ENCODE peak calls at places on chromosome 12, in five cellular contexts. E, S, C, A and Q are unnamed samples.

GRCh38 chr12:52427083-52427482 is 7.1 kb downstream of the KRT75 start:
- DNase-seq in E (no peak), S (no peak), C (no peak), A (no peak), Q (no peak)

GRCh38 chr12:67981236-67982164 is 7.7 kb upstream of the IFNG-AS1 start:
- DNase-seq in E (no peak), S (no peak), C (no peak), A (peak; percentile 91), Q (no peak)

GRCh38 chr12:53061404-53062010 is 11.6 kb downstream of the TNS2 start:
- DNase-seq in E (peak; percentile 72), S (peak; percentile 44), C (no peak), A (no peak), Q (no peak)

GRCh38 chr12:64034901-64035576 is 187.1 kb downstream of the KICS2 start:
- DNase-seq in E (no peak), S (no peak), C (no peak), A (no peak), Q (no peak)

GRCh38 chr12:94039914-94040313 is 108.5 kb upstream of the PLXNC1 start:
- DNase-seq in E (no peak), S (no peak), C (no peak), A (no peak), Q (no peak)

GRCh38 chr12:121827351-121828099 is 23.7 kb downstream of the SETD1B start:
- DNase-seq in E (no peak), S (peak; percentile 12), C (no peak), A (no peak), Q (no peak)

GRCh38 chr12:30970559-30971202 is 44.1 kb downstream of the TSPAN11 start:
- DNase-seq in E (no peak), S (no peak), C (no peak), A (no peak), Q (no peak)

GRCh38 chr12:26680724-26681455 is 152.1 kb downstream of the ITPR2 start:
- DNase-seq in E (no peak), S (no peak), C (no peak), A (no peak), Q (no peak)

GRCh38 chr12:24069532-24070395 is 120.3 kb upstream of the SOX5 start:
- DNase-seq in E (no peak), S (no peak), C (no peak), A (peak; percentile 33), Q (no peak)

GRCh38 chr12:119154435-119154818 is 24.3 kb upstream of the HSPB8 start:
- DNase-seq in E (no peak), S (no peak), C (no peak), A (peak; percentile 66), Q (no peak)

GRCh38 chr12:132389066-132389465 is 59.7 kb upstream of the GALNT9 start:
- DNase-seq in E (peak; percentile 34), S (no peak), C (no peak), A (no peak), Q (no peak)

GRCh38 chr12:30482650-30483049 is 213.0 kb downstream of the IPO8 start:
- DNase-seq in E (no peak), S (no peak), C (no peak), A (no peak), Q (no peak)

GRCh38 chr12:83027021-83027723 is 340.5 kb downstream of the TMTC2 start:
- DNase-seq in E (no peak), S (no peak), C (no peak), A (no peak), Q (no peak)

GRCh38 chr12:7937867-7938506 is 2.0 kb upstream of the SLC2A3 start:
- DNase-seq in E (no peak), S (no peak), C (no peak), A (no peak), Q (no peak)

GRCh38 chr12:131011165-131012079 is 57.7 kb downstream of the ADGRD1 start:
- DNase-seq in E (peak; percentile 84), S (peak; percentile 72), C (no peak), A (no peak), Q (no peak)

GRCh38 chr12:117498256-117498655 is 136.8 kb upstream of the NOS1 start:
- DNase-seq in E (no peak), S (no peak), C (no peak), A (no peak), Q (no peak)

GRCh38 chr12:113912761-113913295 is 53.3 kb downstream of the RBM19 start:
- DNase-seq in E (peak; percentile 82), S (peak; percentile 73), C (no peak), A (peak; percentile 68), Q (peak; percentile 68)

GRCh38 chr12:92242917-92243316 is 97.3 kb upstream of the BTG1 start:
- DNase-seq in E (no peak), S (peak; percentile 32), C (no peak), A (no peak), Q (no peak)